ENCODE peak calls at places on chromosomes 13 and 19, in eight cellular contexts. B is activated CD4-positive, alpha-beta T cell treated with anti-CD3 and anti-CD28 coated beads, Interleukin-2, amount 10 ng/mL, durations not matched to agents 7 days and 5 days; M is right cardiac atrium; U is NCI-H146; P is tibial artery; H is KBM-7; E is mucosa of gallbladder; Y is hypothalamus. G is an unnamed sample.

GRCh38 chr13:50376895-50377575 is 361.8 kb downstream of the KCNRG start:
- DNase-seq in B (no peak), M (peak; percentile 33), U (peak; percentile 51), P (no peak), H (no peak), E (no peak), Y (no peak), G (no peak)

GRCh38 chr19:29448046-29448445 is 77.7 kb upstream of the VSTM2B start:
- DNase-seq in B (no peak), M (no peak), U (no peak), P (no peak), H (no peak), E (no peak), Y (no peak), G (no peak)

GRCh38 chr13:99339230-99339721 is 32.1 kb upstream of the GPR183 start:
- DNase-seq in B (no peak), M (no peak), U (no peak), P (no peak), H (no peak), E (no peak), Y (no peak), G (no peak)

GRCh38 chr19:18629166-18630088 is 7.4 kb upstream of the KLHL26 start:
- DNase-seq in B (no peak), M (peak; percentile 70), U (peak; percentile 35), P (peak; percentile 78), H (no peak), E (no peak), Y (no peak), G (no peak)

GRCh38 chr19:42422576-42423461 is 4.4 kb downstream of the LIPE start:
- DNase-seq in B (peak; percentile 57), M (no peak), U (peak; percentile 83), P (no peak), H (peak; percentile 20), E (no peak), Y (no peak), G (peak; percentile 31)

GRCh38 chr19:13718733-13719132 is 45.6 kb upstream of the MRI1 start:
- DNase-seq in B (no peak), M (peak; percentile 65), U (peak; percentile 92), P (no peak), H (no peak), E (peak; percentile 27), Y (peak; percentile 2), G (no peak)

GRCh38 chr19:19087676-19088075 is 23.9 kb downstream of the SLC25A42 start:
- DNase-seq in B (no peak), M (no peak), U (no peak), P (no peak), H (no peak), E (no peak), Y (no peak), G (no peak)

GRCh38 chr19:1154731-1155351 is 19.2 kb downstream of the SBNO2 start:
- DNase-seq in B (no peak), M (peak; percentile 94), U (peak; percentile 12), P (peak; percentile 92), H (peak; percentile 38), E (peak; percentile 85), Y (no peak), G (no peak)

GRCh38 chr13:46232281-46232680 is 20.6 kb downstream of the LRRC63 start:
- DNase-seq in B (no peak), M (no peak), U (no peak), P (no peak), H (no peak), E (no peak), Y (no peak), G (no peak)

GRCh38 chr13:48315981-48316380 is 12.4 kb downstream of the RB1 start:
- DNase-seq in B (no peak), M (no peak), U (no peak), P (no peak), H (no peak), E (no peak), Y (no peak), G (no peak)

GRCh38 chr13:101626925-101627555 is 174.6 kb downstream of the ITGBL1 start:
- DNase-seq in B (peak; percentile 37), M (no peak), U (peak; percentile 46), P (no peak), H (peak; percentile 6), E (no peak), Y (no peak), G (peak; percentile 51)

GRCh38 chr13:35527451-35527850 is 51.0 kb upstream of the MAB21L1 start:
- DNase-seq in B (no peak), M (peak; percentile 38), U (peak; percentile 27), P (no peak), H (no peak), E (no peak), Y (no peak), G (no peak)

GRCh38 chr19:35109395-35110112 is 6.1 kb upstream of the FXYD3 start:
- DNase-seq in B (no peak), M (peak; percentile 39), U (no peak), P (no peak), H (no peak), E (no peak), Y (peak; percentile 34), G (no peak)

GRCh38 chr13:113064534-113065405 is 40.8 kb upstream of the F7 start:
- DNase-seq in B (no peak), M (peak; percentile 46), U (no peak), P (no peak), H (no peak), E (no peak), Y (no peak), G (no peak)

GRCh38 chr13:64529874-64530485 is 2700.2 kb downstream of the PCDH9 start:
- DNase-seq in B (no peak), M (no peak), U (no peak), P (no peak), H (peak; percentile 60), E (no peak), Y (no peak), G (peak; percentile 14)

GRCh38 chr13:59016250-59016649 is 1147.5 kb downstream of the DIAPH3 start:
- DNase-seq in B (no peak), M (no peak), U (no peak), P (no peak), H (no peak), E (no peak), Y (no peak), G (no peak)

GRCh38 chr13:62110079-62110478 is 694.4 kb upstream of the PCDH20 start:
- DNase-seq in B (no peak), M (no peak), U (no peak), P (no peak), H (no peak), E (no peak), Y (no peak), G (no peak)

GRCh38 chr19:16394681-16395375 is 70.2 kb downstream of the KLF2 start:
- DNase-seq in B (no peak), M (no peak), U (no peak), P (no peak), H (no peak), E (no peak), Y (no peak), G (no peak)

GRCh38 chr13:33168326-33168960 is 117.1 kb downstream of the STARD13 start:
- DNase-seq in B (no peak), M (no peak), U (no peak), P (no peak), H (no peak), E (no peak), Y (no peak), G (no peak)

GRCh38 chr19:45498411-45499195 is at the start of gene PPM1N:
- DNase-seq in B (peak; percentile 53), M (peak; percentile 73), U (peak; percentile 54), P (no peak), H (no peak), E (no peak), Y (no peak), G (no peak)

GRCh38 chr13:98927954-98928927 is 49.6 kb downstream of the DOCK9 start:
- DNase-seq in B (no peak), M (no peak), U (no peak), P (peak; percentile 64), H (no peak), E (peak; percentile 23), Y (no peak), G (no peak)

GRCh38 chr19:39078436-39079200 is 5.5 kb upstream of the ACP7 start:
- DNase-seq in B (no peak), M (no peak), U (no peak), P (no peak), H (no peak), E (no peak), Y (no peak), G (no peak)

GRCh38 chr13:43686557-43686956 is 100.2 kb downstream of the ENOX1 start:
- DNase-seq in B (no peak), M (peak; percentile 45), U (peak; percentile 40), P (no peak), H (no peak), E (peak; percentile 11), Y (no peak), G (no peak)

GRCh38 chr13:75460644-75461043 is 21.3 kb downstream of the TBC1D4 start:
- DNase-seq in B (no peak), M (no peak), U (no peak), P (no peak), H (no peak), E (no peak), Y (no peak), G (no peak)

GRCh38 chr13:113157206-113157928 is 1.1 kb upstream of the PROZ start:
- DNase-seq in B (no peak), M (no peak), U (no peak), P (no peak), H (no peak), E (no peak), Y (no peak), G (no peak)

GRCh38 chr13:35349673-35350278 is 126.7 kb downstream of the MAB21L1 start:
- DNase-seq in B (no peak), M (no peak), U (no peak), P (no peak), H (no peak), E (no peak), Y (no peak), G (no peak)

GRCh38 chr19:31334101-31334848 is 15.0 kb downstream of the TSHZ3 start:
- DNase-seq in B (no peak), M (no peak), U (no peak), P (no peak), H (no peak), E (no peak), Y (no peak), G (no peak)

GRCh38 chr19:49681830-49682229 is 4.8 kb downstream of the PRMT1 start:
- DNase-seq in B (no peak), M (peak; percentile 63), U (no peak), P (no peak), H (no peak), E (no peak), Y (no peak), G (no peak)

GRCh38 chr13:19836472-19836871 is 27.0 kb downstream of the ZMYM5 start:
- DNase-seq in B (no peak), M (no peak), U (no peak), P (no peak), H (no peak), E (no peak), Y (no peak), G (no peak)

GRCh38 chr19:34838753-34839431 is 65.9 kb upstream of the ZNF599 start:
- DNase-seq in B (peak; percentile 12), M (peak; percentile 69), U (peak; percentile 6), P (no peak), H (no peak), E (no peak), Y (no peak), G (no peak)

GRCh38 chr19:11481777-11482383 is 1.0 kb upstream of the ELAVL3 start:
- DNase-seq in B (peak; percentile 67), M (peak; percentile 89), U (peak; percentile 99), P (peak; percentile 69), H (no peak), E (peak; percentile 58), Y (peak; percentile 93), G (no peak)

GRCh38 chr19:48319647-48320537 is 5.5 kb upstream of the EMP3 start:
- DNase-seq in B (peak; percentile 82), M (peak; percentile 94), U (peak; percentile 83), P (peak; percentile 85), H (peak; percentile 88), E (peak; percentile 84), Y (peak; percentile 19), G (peak; percentile 30)

GRCh38 chr19:31277516-31277915 is 71.7 kb downstream of the TSHZ3 start:
- DNase-seq in B (no peak), M (no peak), U (no peak), P (no peak), H (no peak), E (no peak), Y (no peak), G (no peak)

GRCh38 chr19:12723643-12724426 is at the start of gene TNPO2:
- DNase-seq in B (peak; percentile 81), M (peak; percentile 78), U (peak; percentile 89), P (peak; percentile 46), H (peak; percentile 81), E (peak; percentile 42), Y (no peak), G (peak; percentile 59)

G was measured in AML-193.